ENCODE peak calls at places on chromosomes 7 and 10, in four cellular contexts. J is fibroblast of the conjunctiva, Q is GM04504, O is pons. U is an unnamed sample.

GRCh38 chr7:29989257-29989995 is at the start of gene SCRN1:
- DNase-seq in O (no peak), J (peak), Q (peak), U (no peak)

GRCh38 chr7:143216151-143216550 is 5.7 kb upstream of the TAS2R40 start:
- DNase-seq in Q (no peak), J (no peak), O (no peak), U (no peak)

GRCh38 chr10:98380493-98381339 is 34.3 kb downstream of the PYROXD2 start:
- DNase-seq in Q (no peak), O (no peak), J (no peak), U (no peak)

GRCh38 chr7:91034459-91035368 is 229.5 kb upstream of the FZD1 start:
- DNase-seq in Q (peak), O (peak), J (peak), U (peak)

GRCh38 chr7:14899065-14899464 is 3.5 kb downstream of the DGKB start:
- DNase-seq in Q (no peak), O (no peak), J (no peak), U (no peak)

GRCh38 chr10:101843032-101843991 is at the start of gene KCNIP2:
- DNase-seq in J (no peak), Q (no peak), O (no peak), U (no peak)

GRCh38 chr10:44198096-44198779 is 186.7 kb downstream of the CXCL12 start:
- DNase-seq in J (no peak), Q (no peak), O (no peak), U (no peak)

GRCh38 chr10:48363617-48364355 is 57.3 kb downstream of the MAPK8 start:
- DNase-seq in Q (peak), J (peak), O (peak), U (peak)

GRCh38 chr7:137606061-137606674 is 240.6 kb downstream of the DGKI start:
- DNase-seq in Q (peak), O (peak), J (peak), U (peak)

GRCh38 chr10:44961231-44961571 is 1.6 kb downstream of the RASSF4 start:
- DNase-seq in O (no peak), Q (no peak), J (no peak), U (no peak)

GRCh38 chr10:1628757-1629156 is 108.6 kb downstream of the ADARB2 start:
- DNase-seq in Q (no peak), J (no peak), O (no peak), U (no peak)

GRCh38 chr7:158043461-158044155 is 544.0 kb downstream of the PTPRN2 start:
- DNase-seq in O (no peak), J (no peak), Q (no peak), U (no peak)

GRCh38 chr10:12579954-12580858 is 230.9 kb downstream of the CAMK1D start:
- DNase-seq in J (no peak), O (no peak), Q (no peak), U (no peak)

GRCh38 chr10:51272580-51272979 is 198.3 kb downstream of the PRKG1 start:
- DNase-seq in Q (peak), O (no peak), J (peak), U (no peak)

GRCh38 chr10:92142512-92142911 is 148.4 kb downstream of the CPEB3 start:
- DNase-seq in J (no peak), O (no peak), Q (no peak), U (no peak)

GRCh38 chr10:130188195-130189175 is 52.3 kb downstream of the GLRX3 start:
- DNase-seq in O (no peak), J (no peak), Q (no peak), U (no peak)

GRCh38 chr7:25228386-25228785 is at the start of gene NPVF:
- DNase-seq in J (no peak), Q (no peak), O (no peak), U (no peak)

GRCh38 chr7:12951397-12951801 is 264.0 kb downstream of the ARL4A start:
- DNase-seq in J (peak), Q (peak), O (no peak), U (peak)

GRCh38 chr10:101839421-101840063 is 4.1 kb downstream of the KCNIP2 start:
- DNase-seq in J (no peak), O (no peak), Q (no peak), U (no peak)

GRCh38 chr10:13803566-13804554 is 217.1 kb downstream of the PRPF18 start:
- DNase-seq in Q (no peak), O (no peak), J (no peak), U (no peak)

GRCh38 chr10:124928545-124928944 is 13.4 kb upstream of the ZRANB1 start:
- DNase-seq in O (no peak), Q (no peak), J (no peak), U (no peak)

GRCh38 chr10:6409982-6410694 is 169.9 kb downstream of the PRKCQ start:
- DNase-seq in Q (peak), O (no peak), J (no peak), U (no peak)

GRCh38 chr7:50264908-50265307 is 39.6 kb upstream of the IKZF1 start:
- DNase-seq in Q (no peak), O (no peak), J (no peak), U (no peak)

GRCh38 chr7:103068429-103069403 is 5.9 kb downstream of the FBXL13 start:
- DNase-seq in J (no peak), O (no peak), Q (no peak), U (no peak)

GRCh38 chr10:115844592-115844991 is 428.4 kb downstream of the GFRA1 start:
- DNase-seq in Q (no peak), J (no peak), O (no peak), U (no peak)

GRCh38 chr7:5232485-5232837 is 42.4 kb downstream of the WIPI2 start:
- DNase-seq in Q (no peak), O (no peak), J (no peak), U (no peak)

GRCh38 chr7:87328281-87328680 is 17.2 kb upstream of the CROT start:
- DNase-seq in Q (no peak), J (no peak), O (no peak), U (no peak)

GRCh38 chr10:125159486-125159931 is 854 bp downstream of the CTBP2 start:
- DNase-seq in Q (no peak), O (no peak), J (no peak), U (no peak)

GRCh38 chr7:135678612-135679575 is 16.6 kb downstream of the STMP1 start:
- DNase-seq in O (no peak), J (peak), Q (no peak), U (peak)

U was measured in astrocyte of the cerebellum.